ENCODE peak calls at places on chromosomes 5 and 9, in four cellular contexts. L is CD8-positive, alpha-beta memory T cell; S is small intestine; T is tibial artery. A is an unnamed sample.

GRCh38 chr5:177491429-177491945 is 5.9 kb downstream of the PDLIM7 start:
- DNase-seq in L (no peak), S (peak; percentile 28), T (peak; percentile 81), A (no peak)

GRCh38 chr9:87683751-87684626 is 41.9 kb upstream of the CTSL start:
- DNase-seq in L (no peak), S (no peak), T (no peak), A (no peak)

GRCh38 chr9:18359335-18359734 is 114.6 kb upstream of the ADAMTSL1 start:
- DNase-seq in L (no peak), S (no peak), T (no peak), A (no peak)

GRCh38 chr5:133924221-133924920 is 44.1 kb downstream of the C5orf15 start:
- DNase-seq in L (no peak), S (no peak), T (no peak), A (no peak)

GRCh38 chr9:83154087-83154736 is 91.3 kb upstream of the RASEF start:
- DNase-seq in L (no peak), S (no peak), T (no peak), A (no peak)

GRCh38 chr9:21559402-21560280 is 77.5 kb upstream of the IFNE start:
- DNase-seq in L (peak; percentile 24), S (peak; percentile 90), T (no peak), A (no peak)

GRCh38 chr9:130246126-130246525 is 19.4 kb upstream of the HMCN2 start:
- DNase-seq in L (no peak), S (no peak), T (peak; percentile 55), A (no peak)

GRCh38 chr9:90069107-90069506 is 464.3 kb downstream of the GADD45G start:
- DNase-seq in L (no peak), S (no peak), T (no peak), A (no peak)

GRCh38 chr5:150286820-150287219 is 2.8 kb downstream of the CAMK2A start:
- DNase-seq in L (no peak), S (peak; percentile 7), T (no peak), A (no peak)

GRCh38 chr5:100828071-100828689 is 74.9 kb downstream of the ST8SIA4 start:
- DNase-seq in L (no peak), S (no peak), T (no peak), A (no peak)

GRCh38 chr9:81559197-81559596 is 130.2 kb downstream of the TLE1 start:
- DNase-seq in L (no peak), S (no peak), T (no peak), A (no peak)

GRCh38 chr5:92946546-92946945 is 634.5 kb downstream of the NR2F1-AS1 start:
- DNase-seq in L (no peak), S (no peak), T (no peak), A (no peak)

GRCh38 chr9:131043097-131043496 is 34.1 kb downstream of the LAMC3 start:
- DNase-seq in L (no peak), S (no peak), T (no peak), A (no peak)

GRCh38 chr5:108818613-108819272 is 71.0 kb downstream of the FER start:
- DNase-seq in L (no peak), S (peak; percentile 19), T (no peak), A (no peak)

GRCh38 chr9:137972988-137973470 is 95.4 kb downstream of the CACNA1B start:
- DNase-seq in L (no peak), S (no peak), T (peak; percentile 41), A (no peak)

GRCh38 chr5:1885476-1885755 is 2.7 kb upstream of the IRX4 start:
- DNase-seq in L (no peak), S (no peak), T (no peak), A (no peak)

GRCh38 chr9:110426052-110426709 is 88.5 kb upstream of the TXNDC8 start:
- DNase-seq in L (no peak), S (peak; percentile 26), T (no peak), A (no peak)

GRCh38 chr9:6024035-6024554 is 8.7 kb upstream of the RANBP6 start:
- DNase-seq in L (no peak), S (peak; percentile 40), T (no peak), A (no peak)

GRCh38 chr9:35660966-35661413 is 2.9 kb downstream of the CCDC107 start:
- DNase-seq in L (no peak), S (peak; percentile 77), T (peak; percentile 74), A (no peak)

GRCh38 chr5:172245046-172245445 is 38.5 kb downstream of the UBTD2 start:
- DNase-seq in L (no peak), S (no peak), T (no peak), A (no peak)

GRCh38 chr9:96719538-96720315 is 58.2 kb downstream of the ZNF510 start:
- DNase-seq in L (no peak), S (peak; percentile 28), T (no peak), A (no peak)

GRCh38 chr5:144048254-144048856 is 122.1 kb downstream of the YIPF5 start:
- DNase-seq in L (no peak), S (no peak), T (no peak), A (no peak)
- H3K4me1 ChIP-seq in L (no peaks in the 10 kb centered on the region), S (no peaks in the 10 kb centered on the region), T (no peaks in the 10 kb centered on the region), A (no peaks in the 10 kb centered on the region)

GRCh38 chr9:133843751-133844373 is 105.7 kb upstream of the SARDH start:
- DNase-seq in L (no peak), S (no peak), T (no peak), A (no peak)

GRCh38 chr9:133845659-133845947 is 107.5 kb upstream of the SARDH start:
- DNase-seq in L (no peak), S (no peak), T (no peak), A (no peak)

GRCh38 chr9:133844876-133845658 is 106.9 kb upstream of the SARDH start:
- DNase-seq in L (no peak), S (no peak), T (peak; percentile 78), A (peak; percentile 56)

GRCh38 chr9:133843250-133843649 is 105.1 kb upstream of the SARDH start:
- DNase-seq in L (no peak), S (no peak), T (no peak), A (no peak)

DNA sequence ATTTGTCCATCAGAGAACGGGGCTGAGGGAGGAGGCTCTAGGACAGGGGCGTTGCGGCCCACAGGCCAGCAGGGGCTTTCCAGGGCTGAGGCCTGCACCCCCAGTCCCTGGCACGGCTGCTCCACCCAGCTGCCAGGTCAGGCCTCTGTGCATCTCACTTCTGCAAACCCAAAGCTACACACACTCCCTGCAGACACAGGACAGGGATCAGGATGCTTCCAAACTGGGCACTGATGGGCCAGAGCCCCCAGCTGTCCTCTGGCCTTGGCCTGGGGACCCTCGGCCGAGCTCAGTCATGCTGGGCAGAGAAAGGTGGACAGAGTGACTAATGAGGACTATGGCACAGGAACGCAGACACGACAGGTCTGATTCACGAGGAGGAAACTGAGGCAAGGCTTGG is 106.3 kb upstream of the SARDH start:
- DNase-seq in L (no peak), S (no peak), T (no peak), A (no peak)
- H3K4me3 ChIP-seq in L (no peak overlapping the region), S (no peak overlapping the region), T (no peak overlapping the region), A (no peak overlapping the region)

DNA sequence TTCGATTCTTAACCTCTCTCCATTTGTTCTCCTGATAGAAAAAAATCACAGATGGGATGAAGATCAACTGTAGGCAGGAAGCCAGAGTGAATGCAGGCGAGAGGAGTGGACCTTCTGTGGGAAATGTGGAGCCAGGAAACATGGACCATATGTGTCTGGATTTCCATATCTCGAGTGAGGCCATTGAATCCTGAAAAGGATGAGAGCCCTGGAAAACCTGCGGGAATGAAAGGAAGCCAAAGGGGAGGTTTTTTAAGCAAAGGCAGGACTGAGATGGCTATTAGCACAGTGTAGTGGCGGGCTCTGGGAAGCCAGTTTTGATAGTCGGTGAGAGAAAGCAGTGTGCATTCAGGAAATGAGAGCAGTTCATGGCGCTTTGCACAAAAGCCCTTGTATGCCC is 139.5 kb upstream of the C9orf72 start:
- DNase-seq in L (no peak), S (no peak), T (no peak), A (no peak)
- H3K27ac ChIP-seq in L (no peak overlapping the region), S (no peak overlapping the region), T (no peak overlapping the region), A (no peak overlapping the region)

GRCh38 chr9:69200071-69200470 is 26.0 kb downstream of the TJP2 start:
- DNase-seq in L (no peak), S (no peak), T (no peak), A (no peak)

GRCh38 chr9:69198526-69199250 is 24.6 kb downstream of the TJP2 start:
- DNase-seq in L (no peak), S (no peak), T (no peak), A (no peak)

GRCh38 chr9:69195019-69195418 is 20.9 kb downstream of the TJP2 start:
- DNase-seq in L (no peak), S (no peak), T (no peak), A (no peak)

GRCh38 chr9:69195681-69196080 is 21.6 kb downstream of the TJP2 start:
- DNase-seq in L (no peak), S (no peak), T (no peak), A (no peak)

DNA sequence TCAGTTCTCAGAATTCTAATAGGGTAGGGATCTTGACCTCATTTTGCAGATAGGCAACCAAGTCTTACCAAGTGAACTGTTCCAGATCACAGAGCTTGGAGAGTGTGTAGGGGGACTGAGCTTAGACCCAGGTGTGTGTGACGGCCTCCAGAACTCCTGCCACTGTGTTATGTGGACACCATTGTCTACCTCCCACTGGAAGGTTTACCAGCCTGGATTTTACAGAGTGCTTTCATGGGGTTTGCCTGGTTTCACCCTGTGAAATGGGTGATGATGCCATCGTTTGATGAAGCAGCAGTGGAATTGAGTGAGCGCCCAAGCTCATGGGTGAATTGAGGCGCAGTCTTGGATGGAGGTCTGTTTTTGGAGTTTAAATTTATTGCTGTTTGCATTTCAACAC is 23.6 kb downstream of the TJP2 start:
- DNase-seq in L (no peak), S (no peak), T (no peak), A (no peak)
- H3K4me1 ChIP-seq in L (peaks cover 5% of the 10 kb centered on the region), S (no peaks in the 10 kb centered on the region), T (peaks cover 5% of the 10 kb centered on the region), A (peaks cover 3% of the 10 kb centered on the region)

GRCh38 chr5:122229551-122229950 is 82.5 kb upstream of the SNCAIP start:
- DNase-seq in L (no peak), S (no peak), T (no peak), A (no peak)
- H3K4me3 ChIP-seq in L (no peak overlapping the region), S (no peak overlapping the region), T (no peak overlapping the region), A (no peak overlapping the region)